ENCODE peak calls at places on chromosomes 16 and 17, in six cellular contexts. One of them, this sample, is unnamed.

GRCh38 chr17:74736423-74737298 is at the start of gene RAB37:
- DNase-seq in fibroblast of lung: no peak
- DNase-seq in AG04450: no peak
- DNase-seq in fibroblast of pulmonary artery: no peak
- DNase-seq in CD8-positive, alpha-beta T cell: peak
- DNase-seq in IMR-90: no peak
- DNase-seq in this sample: no peak

GRCh38 chr17:77285594-77286390 is 145.0 kb downstream of the SEC14L1 start:
- DNase-seq in fibroblast of lung: peak
- DNase-seq in AG04450: peak
- DNase-seq in fibroblast of pulmonary artery: peak
- DNase-seq in CD8-positive, alpha-beta T cell: no peak
- DNase-seq in IMR-90: peak
- DNase-seq in this sample: peak

GRCh38 chr17:71496552-71496951 is 624.3 kb upstream of the SOX9 start:
- DNase-seq in fibroblast of lung: no peak
- DNase-seq in AG04450: no peak
- DNase-seq in fibroblast of pulmonary artery: no peak
- DNase-seq in CD8-positive, alpha-beta T cell: no peak
- DNase-seq in IMR-90: peak
- DNase-seq in this sample: peak

GRCh38 chr17:72560303-72561247 is 439.8 kb downstream of the SOX9 start:
- DNase-seq in fibroblast of lung: peak
- DNase-seq in AG04450: no peak
- DNase-seq in fibroblast of pulmonary artery: peak
- DNase-seq in CD8-positive, alpha-beta T cell: peak
- DNase-seq in IMR-90: peak
- DNase-seq in this sample: peak

GRCh38 chr17:79420318-79421243 is 190.3 kb downstream of the RBFOX3 start:
- DNase-seq in fibroblast of lung: peak
- DNase-seq in AG04450: no peak
- DNase-seq in fibroblast of pulmonary artery: peak
- DNase-seq in CD8-positive, alpha-beta T cell: no peak
- DNase-seq in IMR-90: no peak
- DNase-seq in this sample: peak

GRCh38 chr17:42337442-42337841 is 49.1 kb downstream of the STAT5A start:
- DNase-seq in fibroblast of lung: peak
- DNase-seq in AG04450: peak
- DNase-seq in fibroblast of pulmonary artery: no peak
- DNase-seq in CD8-positive, alpha-beta T cell: peak
- DNase-seq in IMR-90: peak
- DNase-seq in this sample: peak

GRCh38 chr16:31438414-31438813 is 4.2 kb downstream of the ZNF843 start:
- DNase-seq in fibroblast of lung: no peak
- DNase-seq in AG04450: no peak
- DNase-seq in fibroblast of pulmonary artery: no peak
- DNase-seq in CD8-positive, alpha-beta T cell: no peak
- DNase-seq in IMR-90: no peak
- DNase-seq in this sample: no peak

GRCh38 chr17:50050431-50051032 is 5.4 kb upstream of the ITGA3 start:
- DNase-seq in fibroblast of lung: no peak
- DNase-seq in AG04450: no peak
- DNase-seq in fibroblast of pulmonary artery: no peak
- DNase-seq in CD8-positive, alpha-beta T cell: no peak
- DNase-seq in IMR-90: no peak
- DNase-seq in this sample: no peak

GRCh38 chr17:21218101-21218500 is 4.1 kb upstream of the TMEM11 start:
- DNase-seq in fibroblast of lung: no peak
- DNase-seq in AG04450: no peak
- DNase-seq in fibroblast of pulmonary artery: peak
- DNase-seq in CD8-positive, alpha-beta T cell: no peak
- DNase-seq in IMR-90: no peak
- DNase-seq in this sample: no peak

GRCh38 chr16:75541236-75541635 is 5.3 kb upstream of the CHST5 start:
- DNase-seq in fibroblast of lung: no peak
- DNase-seq in AG04450: no peak
- DNase-seq in fibroblast of pulmonary artery: no peak
- DNase-seq in CD8-positive, alpha-beta T cell: no peak
- DNase-seq in IMR-90: no peak
- DNase-seq in this sample: no peak

GRCh38 chr16:4618645-4619418 is 4.1 kb upstream of the UBALD1 start:
- DNase-seq in fibroblast of lung: no peak
- DNase-seq in AG04450: no peak
- DNase-seq in fibroblast of pulmonary artery: no peak
- DNase-seq in CD8-positive, alpha-beta T cell: no peak
- DNase-seq in IMR-90: no peak
- DNase-seq in this sample: no peak

GRCh38 chr17:76969598-76970172 is 101.5 kb downstream of the MGAT5B start:
- DNase-seq in fibroblast of lung: no peak
- DNase-seq in AG04450: no peak
- DNase-seq in fibroblast of pulmonary artery: no peak
- DNase-seq in CD8-positive, alpha-beta T cell: no peak
- DNase-seq in IMR-90: no peak
- DNase-seq in this sample: no peak

GRCh38 chr17:76940293-76940692 is 72.1 kb downstream of the MGAT5B start:
- DNase-seq in fibroblast of lung: no peak
- DNase-seq in AG04450: no peak
- DNase-seq in fibroblast of pulmonary artery: no peak
- DNase-seq in CD8-positive, alpha-beta T cell: no peak
- DNase-seq in IMR-90: no peak
- DNase-seq in this sample: no peak

GRCh38 chr17:3879591-3880417 is 13.0 kb downstream of the CAMKK1 start:
- DNase-seq in fibroblast of lung: no peak
- DNase-seq in AG04450: no peak
- DNase-seq in fibroblast of pulmonary artery: no peak
- DNase-seq in CD8-positive, alpha-beta T cell: no peak
- DNase-seq in IMR-90: no peak
- DNase-seq in this sample: no peak

DNA sequence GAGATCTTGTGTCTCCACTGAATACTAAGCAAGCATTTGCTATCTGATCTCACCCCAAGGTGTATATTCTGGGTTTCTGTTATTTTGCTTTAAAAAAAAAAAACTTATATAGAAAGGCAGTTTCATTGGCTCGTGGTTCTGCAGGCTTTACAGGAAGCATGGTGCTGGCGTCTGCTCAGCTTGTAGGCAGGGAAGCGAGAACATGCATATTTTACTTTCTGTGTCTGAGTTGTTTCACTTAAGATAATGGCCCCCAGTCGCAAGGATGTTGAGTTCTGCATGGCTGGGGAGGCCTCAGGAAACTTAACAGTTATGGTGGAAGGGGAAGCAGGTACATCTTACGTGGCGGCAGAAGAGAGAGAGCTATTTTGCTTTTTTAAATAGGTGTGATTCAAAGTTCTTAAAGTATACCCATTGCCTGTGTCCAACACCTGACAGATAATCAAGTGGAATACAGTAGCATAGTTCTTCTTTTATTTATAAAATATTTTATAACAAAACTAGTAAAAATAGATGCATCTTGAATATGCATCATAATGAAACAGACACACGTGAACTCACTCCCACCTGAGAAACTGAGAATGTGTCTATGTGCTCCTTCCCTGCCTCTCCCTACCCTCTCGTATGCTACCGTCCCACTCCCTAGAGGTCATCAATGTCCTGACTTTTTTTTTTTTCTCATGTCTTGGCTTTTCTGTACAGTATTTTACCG is 15.4 kb upstream of the ARHGAP17 start:
- DNase-seq in fibroblast of lung: no peak
- DNase-seq in AG04450: no peak
- DNase-seq in fibroblast of pulmonary artery: no peak
- DNase-seq in CD8-positive, alpha-beta T cell: no peak
- DNase-seq in IMR-90: no peak
- DNase-seq in this sample: no peak
- H3K4me3 ChIP-seq in fibroblast of lung: no peak
- H3K4me3 ChIP-seq in AG04450: no peak
- H3K4me3 ChIP-seq in fibroblast of pulmonary artery: no peak
- H3K4me3 ChIP-seq in CD8-positive, alpha-beta T cell: peak
- H3K4me3 ChIP-seq in IMR-90: no peak
- H3K4me3 ChIP-seq in this sample: no peak

DNA sequence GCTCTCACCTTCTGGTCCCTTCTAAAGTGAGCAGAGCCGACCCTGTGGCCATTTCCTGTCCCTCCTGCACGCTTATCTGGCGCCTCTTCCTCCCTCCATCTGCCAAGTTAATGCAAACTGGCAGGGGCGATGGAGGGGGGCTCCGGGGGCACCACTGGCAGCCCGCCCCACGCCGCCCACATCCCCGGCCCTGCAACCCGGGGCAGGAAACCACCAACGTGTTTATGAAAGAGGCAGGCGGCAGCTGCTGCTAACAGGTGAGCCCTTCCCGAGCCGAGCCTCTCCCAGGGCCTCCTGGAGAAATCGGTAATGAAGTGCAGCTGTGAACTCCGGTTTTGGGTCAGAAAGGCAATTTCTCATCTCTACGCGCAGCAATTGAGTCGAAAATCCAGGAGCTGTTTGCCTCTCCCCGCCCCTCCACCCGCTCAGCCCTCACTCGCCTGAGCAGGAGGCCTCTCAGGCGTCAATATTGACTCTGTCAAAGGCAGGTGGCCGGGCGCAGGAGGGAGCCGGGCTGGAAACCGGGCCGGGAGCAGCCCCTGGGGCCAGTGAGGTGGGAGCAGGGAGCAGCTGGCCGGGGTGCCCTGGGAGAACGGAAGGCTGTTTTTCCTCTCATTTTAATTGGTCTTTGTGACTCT is 164.4 kb upstream of the GSE1 start:
- DNase-seq in fibroblast of lung: no peak
- DNase-seq in AG04450: no peak
- DNase-seq in fibroblast of pulmonary artery: no peak
- DNase-seq in CD8-positive, alpha-beta T cell: peak
- DNase-seq in IMR-90: no peak
- DNase-seq in this sample: no peak
- TF ChIP-seq CTCF in fibroblast of lung: no peak
- TF ChIP-seq CTCF in AG04450: no peak
- TF ChIP-seq CTCF in fibroblast of pulmonary artery: no peak
- TF ChIP-seq CTCF in CD8-positive, alpha-beta T cell: no peak
- TF ChIP-seq CTCF in IMR-90: no peak
- TF ChIP-seq CTCF in this sample: no peak

DNA sequence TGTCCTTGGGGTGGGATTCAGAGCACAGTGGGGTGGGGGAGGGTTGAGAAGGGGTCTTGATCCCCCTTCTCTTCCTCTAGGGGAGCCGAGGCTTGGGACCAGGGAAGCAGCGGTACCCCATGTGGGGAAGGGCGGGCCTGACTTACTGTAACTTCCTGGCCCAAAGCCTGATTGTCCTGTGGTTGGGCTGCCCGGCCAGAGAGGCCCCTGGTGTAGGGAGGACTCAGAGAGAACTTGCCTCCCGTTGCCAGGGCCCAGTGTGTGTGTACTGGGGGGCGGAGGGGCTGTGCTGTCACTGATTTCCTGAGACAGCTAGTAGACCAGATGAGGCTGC is 16.8 kb downstream of the SOCS3 start:
- DNase-seq in fibroblast of lung: peak
- DNase-seq in AG04450: no peak
- DNase-seq in fibroblast of pulmonary artery: peak
- DNase-seq in CD8-positive, alpha-beta T cell: no peak
- DNase-seq in IMR-90: peak
- DNase-seq in this sample: peak
- H3K4me3 ChIP-seq in fibroblast of lung: no peak
- H3K4me3 ChIP-seq in AG04450: no peak
- H3K4me3 ChIP-seq in fibroblast of pulmonary artery: no peak
- H3K4me3 ChIP-seq in CD8-positive, alpha-beta T cell: peak
- H3K4me3 ChIP-seq in IMR-90: no peak
- H3K4me3 ChIP-seq in this sample: peak

GRCh38 chr16:58280846-58281301 is 14.0 kb downstream of the PRSS54 start:
- DNase-seq in fibroblast of lung: no peak
- DNase-seq in AG04450: no peak
- DNase-seq in fibroblast of pulmonary artery: no peak
- DNase-seq in CD8-positive, alpha-beta T cell: no peak
- DNase-seq in IMR-90: no peak
- DNase-seq in this sample: peak
- TF ChIP-seq CTCF in fibroblast of lung: no peak
- TF ChIP-seq CTCF in AG04450: no peak
- TF ChIP-seq CTCF in fibroblast of pulmonary artery: no peak
- TF ChIP-seq CTCF in CD8-positive, alpha-beta T cell: no peak
- TF ChIP-seq CTCF in IMR-90: no peak
- TF ChIP-seq CTCF in this sample: no peak

GRCh38 chr16:55000595-55000994 is 69.9 kb downstream of the IRX5 start:
- DNase-seq in fibroblast of lung: no peak
- DNase-seq in AG04450: no peak
- DNase-seq in fibroblast of pulmonary artery: peak
- DNase-seq in CD8-positive, alpha-beta T cell: no peak
- DNase-seq in IMR-90: no peak
- DNase-seq in this sample: peak
- H3K4me3 ChIP-seq in fibroblast of lung: no peak
- H3K4me3 ChIP-seq in AG04450: no peak
- H3K4me3 ChIP-seq in fibroblast of pulmonary artery: no peak
- H3K4me3 ChIP-seq in CD8-positive, alpha-beta T cell: no peak
- H3K4me3 ChIP-seq in IMR-90: no peak
- H3K4me3 ChIP-seq in this sample: no peak

GRCh38 chr17:57086069-57086930 is 1.3 kb downstream of the AKAP1 start:
- DNase-seq in fibroblast of lung: no peak
- DNase-seq in AG04450: no peak
- DNase-seq in fibroblast of pulmonary artery: peak
- DNase-seq in CD8-positive, alpha-beta T cell: no peak
- DNase-seq in IMR-90: peak
- DNase-seq in this sample: no peak
- TF ChIP-seq CTCF in fibroblast of lung: no peak
- TF ChIP-seq CTCF in AG04450: no peak
- TF ChIP-seq CTCF in fibroblast of pulmonary artery: no peak
- TF ChIP-seq CTCF in CD8-positive, alpha-beta T cell: no peak
- TF ChIP-seq CTCF in IMR-90: no peak
- TF ChIP-seq CTCF in this sample: no peak

DNA sequence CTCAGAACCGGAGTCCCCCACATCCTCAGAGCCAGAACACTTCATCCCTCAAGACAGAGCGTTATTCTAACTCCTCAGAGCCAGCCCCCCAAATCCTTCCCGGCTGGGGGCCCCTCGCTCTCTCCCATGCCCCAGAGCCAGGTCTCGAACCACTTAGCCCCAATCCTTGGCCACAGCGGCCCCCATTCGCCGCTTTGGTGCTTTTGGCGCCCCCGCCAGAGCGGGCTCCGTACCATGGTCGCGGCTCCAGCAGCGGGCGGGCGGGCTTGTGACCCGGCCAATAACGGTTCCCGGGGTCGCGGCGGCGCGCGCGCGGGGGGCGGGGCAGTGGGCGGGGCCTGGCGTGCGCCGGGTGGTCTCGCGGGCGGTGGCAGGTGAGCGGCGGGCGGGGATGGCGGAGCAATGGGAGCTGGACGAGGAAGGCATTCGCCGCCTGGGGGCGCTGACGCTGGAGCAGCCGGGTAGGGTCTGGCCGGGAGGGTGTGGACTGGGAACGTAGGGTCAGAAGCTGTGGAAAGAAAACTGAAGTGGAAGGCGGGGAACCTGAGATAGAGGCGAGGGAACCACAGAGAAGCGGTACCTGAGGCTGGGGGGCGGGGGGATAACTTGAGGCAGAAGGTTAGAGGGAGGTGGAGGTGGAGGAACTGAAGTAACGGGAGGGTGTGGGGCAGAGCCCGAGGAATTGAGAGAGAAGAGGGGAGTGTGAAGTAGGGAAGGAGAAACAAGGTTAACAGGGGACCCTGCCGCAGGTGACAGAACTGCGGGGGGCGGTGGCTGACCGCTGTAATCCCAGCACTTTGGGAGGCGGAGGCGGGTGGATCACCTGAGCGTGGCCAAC is at the start of the genes KCTD19 and LRRC36:
- DNase-seq in fibroblast of lung: peak
- DNase-seq in AG04450: no peak
- DNase-seq in fibroblast of pulmonary artery: no peak
- DNase-seq in CD8-positive, alpha-beta T cell: peak
- DNase-seq in IMR-90: no peak
- DNase-seq in this sample: no peak
- H3K4me3 ChIP-seq in fibroblast of lung: peak
- H3K4me3 ChIP-seq in AG04450: peak
- H3K4me3 ChIP-seq in fibroblast of pulmonary artery: peak
- H3K4me3 ChIP-seq in CD8-positive, alpha-beta T cell: peak
- H3K4me3 ChIP-seq in IMR-90: peak
- H3K4me3 ChIP-seq in this sample: peak

GRCh38 chr16:60720060-60720459 is 1316.2 kb downstream of the CDH8 start:
- DNase-seq in fibroblast of lung: no peak
- DNase-seq in AG04450: no peak
- DNase-seq in fibroblast of pulmonary artery: no peak
- DNase-seq in CD8-positive, alpha-beta T cell: no peak
- DNase-seq in IMR-90: no peak
- DNase-seq in this sample: no peak
- TF ChIP-seq CTCF in fibroblast of lung: no peak
- TF ChIP-seq CTCF in AG04450: no peak
- TF ChIP-seq CTCF in fibroblast of pulmonary artery: no peak
- TF ChIP-seq CTCF in CD8-positive, alpha-beta T cell: no peak
- TF ChIP-seq CTCF in IMR-90: no peak
- TF ChIP-seq CTCF in this sample: no peak